ENCODE peak calls at places on chromosomes 4 and X, in ten cellular contexts. A is H9, X is upper lobe of right lung, J is stomach, S is nephron progenitor cell, M is heart left ventricle, V is lower lobe of right lung, D is GM23338, B is OCI-LY7, E is progenitor cell of endocrine pancreas. Q is an unnamed sample.

GRCh38 chrX:42269186-42269585 is 345.8 kb upstream of the CASK start:
- DNase-seq in A (no peak), X (no peak), J (no peak), S (no peak), M (no peak), V (no peak), D (no peak), B (no peak), E (no peak), Q (no peak)

GRCh38 chrX:153388722-153389459 is 12.3 kb downstream of the PNMA6E start:
- DNase-seq in A (peak; percentile 12), X (no peak), J (no peak), S (no peak), M (no peak), V (no peak), D (no peak), B (no peak), E (no peak), Q (no peak)

GRCh38 chr4:185513489-185514181 is 21.7 kb downstream of the PDLIM3 start:
- DNase-seq in A (no peak), X (no peak), J (no peak), S (no peak), M (no peak), V (no peak), D (no peak), B (no peak), E (no peak), Q (peak; percentile 9)

GRCh38 chrX:9189286-9189685 is 155.4 kb upstream of the FAM9B start:
- DNase-seq in A (no peak), X (no peak), J (no peak), S (no peak), M (no peak), V (no peak), D (no peak), B (no peak), E (no peak), Q (no peak)

GRCh38 chr4:2745981-2746806 is 9.9 kb downstream of the TNIP2 start:
- DNase-seq in A (no peak), X (no peak), J (peak; percentile 44), S (no peak), M (peak; percentile 65), V (peak; percentile 51), D (no peak), B (peak; percentile 79), E (no peak), Q (no peak)

GRCh38 chr4:67581208-67581857 is 22.8 kb downstream of the STAP1 start:
- DNase-seq in A (no peak), X (no peak), J (no peak), S (no peak), M (no peak), V (no peak), D (no peak), B (no peak), E (no peak), Q (no peak)

GRCh38 chr4:53040459-53040815 is 178.3 kb downstream of the RASL11B start:
- DNase-seq in A (no peak), X (no peak), J (no peak), S (no peak), M (no peak), V (no peak), D (no peak), B (no peak), E (no peak), Q (no peak)

GRCh38 chrX:124098089-124098488 is 136.6 kb downstream of the STAG2 start:
- DNase-seq in A (no peak), X (no peak), J (no peak), S (no peak), M (no peak), V (no peak), D (peak; percentile 27), B (peak; percentile 48), E (no peak), Q (no peak)

GRCh38 chr4:69156913-69157312 is 57.6 kb downstream of the UGT2B11 start:
- DNase-seq in A (peak; percentile 62), X (no peak), J (no peak), S (peak; percentile 7), M (no peak), V (no peak), D (peak; percentile 73), B (no peak), E (no peak), Q (peak; percentile 19)

GRCh38 chrX:107659768-107660167 is 31.5 kb downstream of the PRPS1 start:
- DNase-seq in A (no peak), X (no peak), J (no peak), S (no peak), M (no peak), V (no peak), D (peak; percentile 53), B (peak; percentile 48), E (no peak), Q (peak; percentile 12)

GRCh38 chr4:180852743-180853142 is 1390.5 kb upstream of the TENM3 start:
- DNase-seq in A (no peak), X (no peak), J (no peak), S (no peak), M (no peak), V (no peak), D (no peak), B (no peak), E (no peak), Q (no peak)

GRCh38 chrX:103066606-103067005 is 2.6 kb upstream of the BEX1 start:
- DNase-seq in A (no peak), X (no peak), J (no peak), S (no peak), M (no peak), V (no peak), D (no peak), B (no peak), E (no peak), Q (no peak)

GRCh38 chrX:7730071-7730470 is 112.9 kb upstream of the VCX start:
- DNase-seq in A (no peak), X (no peak), J (no peak), S (no peak), M (no peak), V (no peak), D (no peak), B (no peak), E (no peak), Q (no peak)

GRCh38 chr4:102832667-102833066 is 5.3 kb upstream of the UBE2D3 start:
- DNase-seq in A (no peak), X (no peak), J (no peak), S (no peak), M (no peak), V (no peak), D (no peak), B (no peak), E (no peak), Q (no peak)

GRCh38 chr4:144799486-144799885 is 153.5 kb downstream of the HHIP start:
- DNase-seq in A (no peak), X (no peak), J (no peak), S (no peak), M (no peak), V (no peak), D (no peak), B (no peak), E (no peak), Q (no peak)

GRCh38 chr4:152997235-152997735 is 61.2 kb downstream of the FHDC1 start:
- DNase-seq in A (no peak), X (no peak), J (no peak), S (no peak), M (no peak), V (no peak), D (no peak), B (no peak), E (no peak), Q (no peak)

DNA sequence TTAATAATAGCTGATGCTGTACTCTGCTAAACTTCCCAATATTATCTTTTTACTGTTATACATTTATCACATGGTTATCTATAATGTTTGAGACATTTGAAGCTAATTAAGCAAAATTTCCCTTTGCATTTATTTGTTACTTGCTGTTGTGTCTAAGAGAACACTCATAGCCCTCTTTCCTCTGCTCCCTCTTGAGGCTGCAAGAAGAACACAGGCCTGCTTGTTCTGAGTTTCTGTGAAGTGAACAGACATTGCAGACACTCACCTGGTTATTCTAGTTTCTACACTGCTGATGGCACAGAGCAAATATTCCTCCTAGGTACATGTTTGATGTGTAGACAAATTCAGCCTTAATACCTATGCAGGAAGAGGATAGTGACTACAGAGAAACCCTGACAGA is 367.8 kb downstream of the GASK1B start:
- DNase-seq in A (no peak), X (no peak), J (no peak), S (no peak), M (no peak), V (no peak), D (peak; percentile 48), B (no peak), E (no peak), Q (no peak)
- TF ChIP-seq CTCF in A (peak; percentile 62), X (no peak), J (peak; percentile 29), S (peak; percentile 28), M (no peak), V (no peak), D (peak; percentile 58), B (no peak), E (peak; percentile 57), Q (no peak)

GRCh38 chrX:20545538-20545937 is 278.8 kb upstream of the RPS6KA3 start:
- DNase-seq in A (no peak), X (no peak), J (no peak), S (no peak), M (no peak), V (no peak), D (no peak), B (no peak), E (no peak), Q (no peak)
- TF ChIP-seq CTCF in A (no peak), X (no peak), J (no peak), S (no peak), M (no peak), V (no peak), D (no peak), B (no peak), E (no peak), Q (no peak)

GRCh38 chr4:120922390-120923200 is at the start of gene PRDM5:
- DNase-seq in A (peak; percentile 78), X (peak; percentile 88), J (peak; percentile 29), S (peak; percentile 72), M (peak; percentile 71), V (peak; percentile 65), D (peak; percentile 86), B (no peak), E (peak; percentile 42), Q (peak; percentile 64)
- TF ChIP-seq CTCF in A (peak; percentile 43), X (no peak), J (no peak), S (no peak), M (no peak), V (peak; percentile 9), D (no peak), B (no peak), E (peak; percentile 38), Q (peak; percentile 14)

DNA sequence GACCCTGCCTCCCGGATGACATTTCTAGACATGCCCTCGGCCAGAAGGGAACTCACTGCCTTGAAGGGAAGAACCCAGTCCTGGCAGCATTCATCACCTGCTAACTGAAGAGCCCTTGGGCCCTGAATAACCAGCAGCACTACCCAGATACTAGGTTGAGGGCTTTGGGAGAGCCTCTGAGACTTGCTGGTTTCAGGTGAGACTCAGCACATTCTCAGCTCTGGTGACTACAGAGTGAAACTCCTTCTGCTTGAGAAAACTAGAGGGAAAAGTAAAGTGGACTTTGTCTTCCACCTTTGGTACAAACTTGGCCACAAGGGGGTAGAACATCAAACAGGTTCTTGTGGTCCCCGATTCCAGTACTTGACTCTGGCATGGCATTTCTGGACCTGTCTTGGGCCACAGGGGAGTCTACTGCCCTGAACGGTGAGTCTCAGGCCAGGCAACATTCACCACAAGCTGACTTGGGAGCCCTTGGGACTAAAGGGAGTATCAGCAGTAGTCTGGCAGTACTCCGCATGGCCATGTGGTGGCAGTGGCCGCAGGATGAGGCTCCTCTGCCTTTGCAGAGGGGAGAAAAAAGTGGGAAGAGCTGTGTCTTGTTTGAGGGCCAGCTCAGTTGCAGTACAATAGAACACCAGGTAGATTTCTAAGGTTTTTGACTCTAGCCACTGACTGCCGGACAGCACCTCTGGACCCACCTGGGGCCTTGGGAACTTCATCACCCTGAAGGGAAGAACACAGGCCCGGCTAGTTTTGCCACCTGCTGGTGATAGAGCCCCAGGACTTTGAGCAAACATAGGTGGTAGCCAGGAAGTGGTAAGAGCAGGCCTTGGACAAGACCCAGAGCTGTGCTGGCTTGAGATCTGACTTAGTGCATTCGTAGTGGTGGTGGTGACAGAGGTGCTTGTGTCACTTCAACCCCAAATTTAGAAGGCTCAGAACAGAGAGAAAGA is 414.8 kb downstream of the OPHN1 start:
- DNase-seq in A (peak; percentile 68), X (no peak), J (no peak), S (peak; percentile 25), M (peak; percentile 6), V (no peak), D (peak; percentile 68), B (no peak), E (no peak), Q (peak; percentile 22)
- TF ChIP-seq CTCF in A (peak; percentile 73), X (peak; percentile 14), J (no peak), S (peak; percentile 39), M (peak; percentile 13), V (peak; percentile 17), D (peak; percentile 60), B (peak; percentile 46), E (peak; percentile 51), Q (peak; percentile 49)

Q was measured in endothelial cell.